ENCODE peak calls at places on chromosomes 6 and 20, in four cellular contexts. X is IMR-90, B is A549, E is heart left ventricle. J is an unnamed sample. For H3K4me1, the result is how much of the 10 kb centered on the place peaks cover.

GRCh38 chr20:13013411-13013810 is 4.6 kb downstream of the SPTLC3 start:
- DNase-seq in B (no peak), X (no peak), E (no peak), J (no peak)

GRCh38 chr6:42417641-42418112 is 34.0 kb downstream of the TRERF1 start:
- DNase-seq in B (no peak), E (no peak), X (no peak), J (peak)

GRCh38 chr20:49276201-49276894 is 1.5 kb downstream of the ZNFX1 start:
- DNase-seq in B (no peak), E (peak), X (peak), J (no peak)

GRCh38 chr20:23627501-23627900 is 10.3 kb downstream of the CST3 start:
- DNase-seq in B (no peak), E (no peak), X (no peak), J (no peak)

GRCh38 chr6:34272022-34272926 is 23.5 kb upstream of the SMIM29 start:
- DNase-seq in X (no peak), B (peak), E (peak), J (no peak)

GRCh38 chr6:138421608-138422007 is 17.6 kb downstream of the HEBP2 start:
- DNase-seq in X (no peak), E (no peak), B (no peak), J (no peak)

GRCh38 chr6:33927551-33927950 is 123.7 kb upstream of the MLN start:
- DNase-seq in B (no peak), X (peak), E (no peak), J (no peak)

GRCh38 chr6:45021652-45022051 is 306.5 kb upstream of the RUNX2 start:
- DNase-seq in B (no peak), X (peak), E (no peak), J (peak)

GRCh38 chr20:50014570-50015562 is 32.1 kb downstream of the SNAI1 start:
- DNase-seq in E (no peak), X (no peak), B (no peak), J (no peak)

GRCh38 chr6:36730424-36731380 is 33.1 kb downstream of the RAB44 start:
- DNase-seq in X (no peak), B (no peak), E (no peak), J (no peak)

GRCh38 chr6:71332012-71332411 is 43.4 kb downstream of the OGFRL1 start:
- DNase-seq in X (peak), E (no peak), B (no peak), J (no peak)

GRCh38 chr20:54078296-54078695 is 7.9 kb upstream of the BCAS1 start:
- DNase-seq in E (no peak), B (no peak), X (no peak), J (peak)

GRCh38 chr6:155224618-155225017 is 39.2 kb upstream of the CLDN20 start:
- DNase-seq in E (no peak), B (no peak), X (no peak), J (no peak)

GRCh38 chr20:46083531-46084061 is 6.2 kb downstream of the NCOA5 start:
- DNase-seq in X (no peak), E (no peak), B (no peak), J (no peak)

GRCh38 chr20:46087161-46087560 is 2.6 kb downstream of the NCOA5 start:
- DNase-seq in B (no peak), X (peak), E (no peak), J (no peak)

GRCh38 chr20:46088409-46089075 is 1.2 kb downstream of the NCOA5 start:
- DNase-seq in B (peak), E (no peak), X (peak), J (no peak)

GRCh38 chr20:46083101-46083500 is 6.7 kb downstream of the NCOA5 start:
- DNase-seq in E (no peak), B (no peak), X (no peak), J (no peak)

GRCh38 chr20:46084805-46085792 is 4.7 kb downstream of the NCOA5 start:
- DNase-seq in X (peak), E (no peak), B (peak), J (no peak)
- H3K4me1 ChIP-seq in X (under half), E (under half), B (under half), J (under half)

DNA sequence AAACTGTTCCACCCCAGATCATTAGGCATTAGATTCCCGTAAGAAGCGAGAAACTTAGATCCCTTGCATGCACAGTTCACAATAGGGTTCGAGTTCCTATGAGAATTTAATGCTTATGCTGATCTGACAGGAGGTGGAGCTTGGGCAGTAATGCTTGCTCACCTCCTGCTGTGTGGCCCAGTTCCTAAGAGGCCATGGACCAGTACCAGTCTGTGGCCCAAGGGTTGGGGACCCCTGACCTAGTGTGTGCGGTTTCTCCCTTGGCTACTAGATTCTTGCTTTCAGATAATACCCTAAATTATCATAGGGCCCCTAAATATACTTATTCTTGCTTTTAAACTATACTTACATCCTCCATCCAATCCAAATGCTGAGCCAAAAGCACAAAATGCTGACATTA is 1.9 kb upstream of the GPSM3 start:
- DNase-seq in X (no peak), E (no peak), B (no peak), J (no peak)
- H3K4me3 ChIP-seq in X (no peak), E (no peak), B (no peak), J (peak)

GRCh38 chr6:56900784-56901183 is 54.1 kb upstream of the BEND6 start:
- DNase-seq in B (no peak), E (no peak), X (no peak), J (no peak)

GRCh38 chr6:56905378-56905777 is 49.5 kb upstream of the BEND6 start:
- DNase-seq in X (no peak), E (no peak), B (no peak), J (no peak)

GRCh38 chr6:56906752-56907151 is 48.2 kb upstream of the BEND6 start:
- DNase-seq in X (peak), B (no peak), E (no peak), J (no peak)

GRCh38 chr6:56902551-56903464 is 52.1 kb upstream of the BEND6 start:
- DNase-seq in E (peak), X (peak), B (peak), J (peak)

GRCh38 chr6:56904068-56904467 is 50.8 kb upstream of the BEND6 start:
- DNase-seq in E (no peak), B (no peak), X (no peak), J (no peak)
- H3K27ac ChIP-seq in E (no peak), B (no peak), X (no peak), J (no peak)

GRCh38 chr20:2986466-2986865 is 57.0 kb upstream of the GNRH2 start:
- DNase-seq in E (no peak), B (no peak), X (peak), J (no peak)

GRCh38 chr20:2981646-2982045 is 61.8 kb upstream of the GNRH2 start:
- DNase-seq in B (no peak), X (no peak), E (no peak), J (no peak)

GRCh38 chr20:2984028-2984501 is 59.4 kb upstream of the GNRH2 start:
- DNase-seq in E (no peak), X (no peak), B (no peak), J (no peak)

GRCh38 chr20:2984956-2985661 is 58.3 kb upstream of the GNRH2 start:
- DNase-seq in B (no peak), E (no peak), X (peak), J (no peak)

GRCh38 chr20:2983508-2983907 is 59.9 kb upstream of the GNRH2 start:
- DNase-seq in E (no peak), B (no peak), X (no peak), J (no peak)
- H3K4me1 ChIP-seq in E (under half), B (under half), X (under half), J (under half)

GRCh38 chr20:34629342-34629741 is 47.5 kb downstream of the PIGU start:
- DNase-seq in X (no peak), B (no peak), E (peak), J (no peak)

GRCh38 chr20:34628026-34628425 is 48.9 kb downstream of the PIGU start:
- DNase-seq in X (peak), E (no peak), B (no peak), J (no peak)

GRCh38 chr20:34626978-34627377 is 49.9 kb downstream of the PIGU start:
- DNase-seq in B (no peak), X (no peak), E (no peak), J (no peak)

GRCh38 chr20:34629904-34630303 is 47.0 kb downstream of the PIGU start:
- DNase-seq in X (no peak), B (no peak), E (no peak), J (no peak)

DNA sequence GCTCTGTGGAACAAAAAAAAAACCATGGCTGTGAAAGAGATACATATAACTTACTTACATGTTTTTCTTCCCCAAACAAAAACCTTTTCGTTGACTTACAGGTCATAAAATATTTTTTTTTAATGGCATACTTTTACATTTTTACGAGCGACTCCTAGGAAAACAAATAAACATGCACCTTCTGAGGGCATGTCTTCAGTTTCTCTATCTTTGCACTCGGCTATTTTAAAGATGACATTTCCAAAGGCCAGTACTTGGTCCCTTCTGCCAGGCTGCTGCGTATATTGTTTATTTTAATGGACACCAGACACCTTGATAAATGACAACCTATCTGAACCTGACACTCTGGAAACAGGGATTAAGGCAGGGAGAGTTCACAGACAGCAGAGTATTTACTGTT is 49.4 kb downstream of the PIGU start:
- DNase-seq in B (no peak), X (no peak), E (no peak), J (no peak)
- H3K4me3 ChIP-seq in B (no peak), X (no peak), E (no peak), J (no peak)

GRCh38 chr20:62596921-62597320 is 45.4 kb upstream of the SLCO4A1 start:
- DNase-seq in B (no peak), X (no peak), E (no peak), J (no peak)
- H3K27ac ChIP-seq in B (no peak), X (no peak), E (no peak), J (no peak)

GRCh38 chr20:1624811-1625690 is 5.2 kb upstream of the SIRPB1 start:
- DNase-seq in B (no peak), E (no peak), X (peak), J (no peak)
- H3K4me1 ChIP-seq in B (under half), E (under half), X (under half), J (under half)

J was measured in naive thymus-derived CD4-positive, alpha-beta T cell.